ENCODE peak calls at places on chromosomes 12 and 14, in seven cellular contexts. G is GM19239; E is H4; L is activated CD8-positive, alpha-beta memory T cell treated with anti-CD3 and anti-CD28 coated beads, Interleukin-2, amount 50 U/mL, for 48 hours; F is astrocyte of the spinal cord; D is stimulated activated CD8-positive, alpha-beta memory T cell treated with anti-CD3 and anti-CD28 coated beads, Interleukin-7, amount 100 ng/mL, for 1 hour; V is IMR-90. R is an unnamed sample.

GRCh38 chr14:100915582-100915981 is 12.1 kb upstream of the RTL1 start:
- DNase-seq in G (no peak), E (no peak), L (no peak), F (no peak), D (no peak), V (no peak), R (no peak)

GRCh38 chr12:111792155-111792876 is 25.6 kb downstream of the ALDH2 start:
- DNase-seq in G (no peak), E (peak), L (no peak), F (no peak), D (no peak), V (peak), R (no peak)

GRCh38 chr12:70732287-70732686 is 95.1 kb upstream of the PTPRB start:
- DNase-seq in G (no peak), E (no peak), L (no peak), F (no peak), D (no peak), V (no peak), R (no peak)

GRCh38 chr12:6807170-6807569 is 14.5 kb upstream of the GPR162 start:
- DNase-seq in G (no peak), E (no peak), L (no peak), F (no peak), D (no peak), V (no peak), R (no peak)

GRCh38 chr14:64879635-64880381 is at the start of gene SPTB:
- DNase-seq in G (peak), E (no peak), L (peak), F (no peak), D (peak), V (no peak), R (no peak)

GRCh38 chr14:94341654-94342333 is 18.7 kb upstream of the SERPINA6 start:
- DNase-seq in G (no peak), E (peak), L (no peak), F (no peak), D (no peak), V (no peak), R (no peak)

GRCh38 chr12:5678186-5678585 is 246.3 kb downstream of the NTF3 start:
- DNase-seq in G (no peak), E (no peak), L (no peak), F (no peak), D (no peak), V (no peak), R (no peak)

GRCh38 chr14:59918824-59919581 is 941 bp upstream of the LRRC9 start:
- DNase-seq in G (no peak), E (peak), L (peak), F (peak), D (no peak), V (peak), R (peak)

GRCh38 chr12:4786795-4787194 is 66.6 kb downstream of the GALNT8 start:
- DNase-seq in G (no peak), E (no peak), L (no peak), F (no peak), D (no peak), V (no peak), R (peak)

GRCh38 chr12:76489737-76490136 is 69.8 kb downstream of the OSBPL8 start:
- DNase-seq in G (no peak), E (no peak), L (no peak), F (peak), D (no peak), V (peak), R (no peak)

GRCh38 chr14:25132734-25133422 is 82.9 kb upstream of the STXBP6 start:
- DNase-seq in G (peak), E (peak), L (peak), F (peak), D (peak), V (peak), R (peak)

GRCh38 chr14:57052705-57053302 is 215.9 kb downstream of the EXOC5 start:
- DNase-seq in G (no peak), E (no peak), L (no peak), F (no peak), D (no peak), V (no peak), R (no peak)

GRCh38 chr12:122976648-122976975 is 1.6 kb downstream of the OGFOD2 start:
- DNase-seq in G (no peak), E (no peak), L (peak), F (no peak), D (no peak), V (no peak), R (no peak)

GRCh38 chr12:8563383-8563782 is 22.7 kb upstream of the CLEC4E start:
- DNase-seq in G (no peak), E (no peak), L (no peak), F (no peak), D (no peak), V (no peak), R (no peak)

GRCh38 chr14:99708449-99708848 is 24.4 kb downstream of the CYP46A1 start:
- DNase-seq in G (no peak), E (no peak), L (peak), F (no peak), D (no peak), V (no peak), R (no peak)

GRCh38 chr12:110314308-110314707 is 33.3 kb downstream of the ATP2A2 start:
- DNase-seq in G (no peak), E (no peak), L (no peak), F (peak), D (no peak), V (peak), R (no peak)

GRCh38 chr14:96904201-96904600 is 107.0 kb downstream of the VRK1 start:
- DNase-seq in G (no peak), E (peak), L (no peak), F (peak), D (no peak), V (peak), R (no peak)

GRCh38 chr12:12441051-12441807 is 84.4 kb downstream of the BORCS5 start:
- DNase-seq in G (no peak), E (no peak), L (no peak), F (no peak), D (no peak), V (no peak), R (no peak)

GRCh38 chr14:76955575-76956252 is 72.8 kb downstream of the IRF2BPL start:
- DNase-seq in G (no peak), E (peak), L (peak), F (peak), D (peak), V (peak), R (peak)

GRCh38 chr14:92534863-92535654 is 21.5 kb downstream of the RIN3 start:
- DNase-seq in G (no peak), E (no peak), L (no peak), F (no peak), D (no peak), V (no peak), R (no peak)

GRCh38 chr12:27474344-27474743 is 27.8 kb downstream of the SMCO2 start:
- DNase-seq in G (no peak), E (peak), L (no peak), F (peak), D (no peak), V (peak), R (no peak)

GRCh38 chr12:54197037-54197909 is 8.5 kb upstream of the SMUG1 start:
- DNase-seq in G (no peak), E (no peak), L (no peak), F (no peak), D (no peak), V (peak), R (no peak)

GRCh38 chr12:6372403-6373003 is 2.9 kb downstream of the SCNN1A start:
- DNase-seq in G (no peak), E (peak), L (no peak), F (peak), D (no peak), V (peak), R (peak)

GRCh38 chr12:132067182-132067581 is 76.9 kb downstream of the DDX51 start:
- DNase-seq in G (no peak), E (no peak), L (no peak), F (peak), D (no peak), V (peak), R (no peak)

GRCh38 chr14:22798528-22798927 is 16.7 kb downstream of the SLC7A7 start:
- DNase-seq in G (no peak), E (no peak), L (no peak), F (no peak), D (no peak), V (no peak), R (no peak)

GRCh38 chr12:47223848-47224213 is 144.1 kb upstream of the AMIGO2 start:
- DNase-seq in G (no peak), E (no peak), L (no peak), F (peak), D (no peak), V (peak), R (no peak)

GRCh38 chr12:122880155-122880605 is 15.7 kb downstream of the VPS37B start:
- DNase-seq in G (no peak), E (no peak), L (no peak), F (no peak), D (no peak), V (peak), R (no peak)

GRCh38 chr12:82517027-82517426 is 158.7 kb downstream of the METTL25 start:
- DNase-seq in G (no peak), E (peak), L (no peak), F (no peak), D (no peak), V (peak), R (peak)

GRCh38 chr14:79947440-79947839 is 263.9 kb downstream of the DIO2 start:
- DNase-seq in G (no peak), E (no peak), L (no peak), F (no peak), D (no peak), V (no peak), R (no peak)

GRCh38 chr14:60183724-60184596 is 18.8 kb upstream of the DHRS7 start:
- DNase-seq in G (no peak), E (peak), L (no peak), F (peak), D (no peak), V (peak), R (peak)

GRCh38 chr12:41274643-41275042 is 86.5 kb downstream of the PDZRN4 start:
- DNase-seq in G (no peak), E (no peak), L (no peak), F (no peak), D (no peak), V (no peak), R (no peak)

GRCh38 chr12:131097247-131098177 is 143.8 kb downstream of the ADGRD1 start:
- DNase-seq in G (no peak), E (no peak), L (peak), F (no peak), D (no peak), V (no peak), R (no peak)

GRCh38 chr12:53795927-53796326 is 44.1 kb upstream of the CISTR start:
- DNase-seq in G (no peak), E (no peak), L (no peak), F (no peak), D (no peak), V (no peak), R (no peak)

GRCh38 chr12:42118136-42118879 is 26.4 kb downstream of the GXYLT1 start:
- DNase-seq in G (no peak), E (no peak), L (no peak), F (peak), D (no peak), V (peak), R (no peak)